ENCODE peak calls at places on chromosome 13, in ten cellular contexts. C is body of pancreas, Z is esophagus squamous epithelium, S is tibial artery, K is A549, V is vagina, W is GM23338, Y is left ventricle myocardium inferior, O is upper lobe of right lung, H is sigmoid colon. D is an unnamed sample. For H3K4me1, the result is how much of the 10 kb centered on the place peaks cover.

GRCh38 chr13:31198524-31198923 is 1.3 kb upstream of the B3GLCT start:
- DNase-seq in C (no peak), Z (no peak), S (no peak), K (no peak), V (no peak), W (no peak), Y (no peak), O (no peak), H (no peak), D (no peak)

GRCh38 chr13:59643239-59643865 is 520.4 kb downstream of the DIAPH3 start:
- DNase-seq in C (no peak), Z (no peak), S (no peak), K (no peak), V (no peak), W (no peak), Y (no peak), O (no peak), H (no peak), D (no peak)

GRCh38 chr13:35356572-35356971 is 119.9 kb downstream of the MAB21L1 start:
- DNase-seq in C (no peak), Z (no peak), S (no peak), K (no peak), V (no peak), W (no peak), Y (no peak), O (no peak), H (no peak), D (no peak)

GRCh38 chr13:109668433-109669233 is 117.8 kb downstream of the IRS2 start:
- DNase-seq in C (no peak), Z (no peak), S (no peak), K (no peak), V (no peak), W (no peak), Y (no peak), O (no peak), H (no peak), D (no peak)

GRCh38 chr13:52127783-52128702 is 830 bp downstream of the NEK5 start:
- DNase-seq in C (peak), Z (no peak), S (peak), K (peak), V (no peak), W (peak), Y (peak), O (no peak), H (peak), D (no peak)

GRCh38 chr13:34114581-34114980 is 296.6 kb downstream of the RFC3 start:
- DNase-seq in C (no peak), Z (no peak), S (no peak), K (no peak), V (no peak), W (no peak), Y (no peak), O (no peak), H (no peak), D (no peak)

GRCh38 chr13:39699274-39699673 is 43.8 kb downstream of the COG6 start:
- DNase-seq in C (no peak), Z (no peak), S (no peak), K (no peak), V (no peak), W (no peak), Y (no peak), O (no peak), H (no peak), D (no peak)

GRCh38 chr13:59038824-59039223 is 1124.9 kb downstream of the DIAPH3 start:
- DNase-seq in C (no peak), Z (no peak), S (no peak), K (no peak), V (no peak), W (no peak), Y (no peak), O (no peak), H (no peak), D (no peak)

GRCh38 chr13:53068841-53069520 is 40.4 kb downstream of the OLFM4 start:
- DNase-seq in C (no peak), Z (no peak), S (no peak), K (no peak), V (no peak), W (peak), Y (no peak), O (no peak), H (no peak), D (no peak)

GRCh38 chr13:80132741-80133601 is 208.0 kb downstream of the SPRY2 start:
- DNase-seq in C (peak), Z (no peak), S (peak), K (peak), V (no peak), W (peak), Y (peak), O (peak), H (peak), D (peak)

GRCh38 chr13:98419786-98420559 is 156.9 kb downstream of the STK24 start:
- DNase-seq in C (peak), Z (no peak), S (no peak), K (no peak), V (no peak), W (no peak), Y (no peak), O (no peak), H (no peak), D (no peak)

GRCh38 chr13:27770809-27771208 is 21.5 kb upstream of the GSX1 start:
- DNase-seq in C (peak), Z (no peak), S (no peak), K (peak), V (no peak), W (peak), Y (no peak), O (no peak), H (no peak), D (no peak)

GRCh38 chr13:51397262-51397933 is 55.4 kb downstream of the INTS6 start:
- DNase-seq in C (no peak), Z (no peak), S (peak), K (no peak), V (no peak), W (peak), Y (no peak), O (no peak), H (peak), D (peak)

GRCh38 chr13:23867027-23867491 is 22.1 kb downstream of the MIPEP start:
- DNase-seq in C (no peak), Z (no peak), S (no peak), K (no peak), V (no peak), W (no peak), Y (no peak), O (no peak), H (no peak), D (no peak)

GRCh38 chr13:102386461-102386860 is 15.4 kb downstream of the FGF14 start:
- DNase-seq in C (no peak), Z (no peak), S (no peak), K (no peak), V (no peak), W (peak), Y (no peak), O (no peak), H (no peak), D (no peak)

GRCh38 chr13:37326319-37326718 is 220.9 kb upstream of the CSNK1A1L start:
- DNase-seq in C (no peak), Z (no peak), S (no peak), K (no peak), V (no peak), W (no peak), Y (no peak), O (no peak), H (no peak), D (no peak)

GRCh38 chr13:70014337-70014736 is 93.3 kb upstream of the ATXN8OS start:
- DNase-seq in C (no peak), Z (no peak), S (no peak), K (no peak), V (no peak), W (no peak), Y (no peak), O (no peak), H (no peak), D (no peak)

GRCh38 chr13:19888799-19889198 is 25.4 kb upstream of the ZMYM5 start:
- DNase-seq in C (no peak), Z (no peak), S (no peak), K (no peak), V (no peak), W (no peak), Y (no peak), O (no peak), H (no peak), D (no peak)

GRCh38 chr13:65606622-65607021 is 1623.5 kb downstream of the PCDH9 start:
- DNase-seq in C (no peak), Z (no peak), S (no peak), K (no peak), V (no peak), W (no peak), Y (no peak), O (no peak), H (no peak), D (no peak)

GRCh38 chr13:108346376-108346775 is 76.9 kb downstream of the TNFSF13B start:
- DNase-seq in C (no peak), Z (no peak), S (no peak), K (no peak), V (no peak), W (peak), Y (no peak), O (no peak), H (no peak), D (no peak)

GRCh38 chr13:110137677-110138008 is 169.3 kb downstream of the COL4A1 start:
- DNase-seq in C (peak), Z (no peak), S (peak), K (peak), V (no peak), W (no peak), Y (peak), O (no peak), H (no peak), D (no peak)

GRCh38 chr13:20359335-20359734 is 127.2 kb upstream of the GJB6 start:
- DNase-seq in C (no peak), Z (no peak), S (no peak), K (peak), V (no peak), W (no peak), Y (no peak), O (no peak), H (no peak), D (no peak)

GRCh38 chr13:35824825-35825224 is 306.4 kb downstream of the DCLK1 start:
- DNase-seq in C (no peak), Z (no peak), S (no peak), K (no peak), V (no peak), W (no peak), Y (no peak), O (no peak), H (no peak), D (no peak)

GRCh38 chr13:45615501-45616101 is at the start of gene ERICH6B:
- DNase-seq in C (no peak), Z (no peak), S (peak), K (no peak), V (no peak), W (peak), Y (peak), O (no peak), H (no peak), D (no peak)

GRCh38 chr13:95957331-95957730 is 95.9 kb downstream of the UGGT2 start:
- DNase-seq in C (no peak), Z (no peak), S (no peak), K (no peak), V (no peak), W (no peak), Y (no peak), O (no peak), H (no peak), D (no peak)

GRCh38 chr13:95924389-95924994 is 128.7 kb downstream of the UGGT2 start:
- DNase-seq in C (no peak), Z (no peak), S (no peak), K (peak), V (no peak), W (peak), Y (no peak), O (no peak), H (no peak), D (no peak)

GRCh38 chr13:27971236-27971645 is 2.1 kb upstream of the CDX2 start:
- DNase-seq in C (no peak), Z (no peak), S (no peak), K (no peak), V (no peak), W (peak), Y (no peak), O (no peak), H (no peak), D (no peak)

GRCh38 chr13:39777527-39778061 is 122.1 kb downstream of the COG6 start:
- DNase-seq in C (no peak), Z (no peak), S (no peak), K (peak), V (no peak), W (peak), Y (no peak), O (no peak), H (no peak), D (no peak)

GRCh38 chr13:39349391-39349790 is 253.6 kb downstream of the LHFPL6 start:
- DNase-seq in C (no peak), Z (no peak), S (no peak), K (no peak), V (no peak), W (no peak), Y (no peak), O (no peak), H (no peak), D (no peak)

GRCh38 chr13:84925443-84925842 is 873.8 kb downstream of the SLITRK6 start:
- DNase-seq in C (no peak), Z (no peak), S (no peak), K (no peak), V (no peak), W (no peak), Y (no peak), O (no peak), H (no peak), D (no peak)

GRCh38 chr13:75836441-75836840 is 200.3 kb downstream of the LMO7 start:
- DNase-seq in C (peak), Z (no peak), S (no peak), K (no peak), V (no peak), W (peak), Y (no peak), O (peak), H (no peak), D (no peak)

GRCh38 chr13:84400711-84401110 is 518.4 kb upstream of the SLITRK1 start:
- DNase-seq in C (no peak), Z (no peak), S (no peak), K (no peak), V (no peak), W (no peak), Y (no peak), O (no peak), H (no peak), D (no peak)

GRCh38 chr13:28401303-28402056 is 93.4 kb downstream of the FLT1 start:
- DNase-seq in C (no peak), Z (no peak), S (no peak), K (no peak), V (no peak), W (no peak), Y (no peak), O (no peak), H (no peak), D (no peak)

GRCh38 chr13:113967729-113968462 is 6.0 kb downstream of the C13orf46 start:
- DNase-seq in C (peak), Z (no peak), S (no peak), K (no peak), V (no peak), W (no peak), Y (peak), O (peak), H (peak), D (peak)

GRCh38 chr13:113969973-113970611 is 3.8 kb downstream of the C13orf46 start:
- DNase-seq in C (peak), Z (no peak), S (no peak), K (no peak), V (no peak), W (no peak), Y (peak), O (peak), H (peak), D (peak)

GRCh38 chr13:113970810-113971470 is 2.9 kb downstream of the C13orf46 start:
- DNase-seq in C (peak), Z (no peak), S (no peak), K (no peak), V (no peak), W (no peak), Y (peak), O (peak), H (peak), D (peak)

GRCh38 chr13:113968463-113969310 is 5.2 kb downstream of the C13orf46 start:
- DNase-seq in C (no peak), Z (no peak), S (no peak), K (no peak), V (no peak), W (no peak), Y (peak), O (peak), H (peak), D (no peak)

DNA sequence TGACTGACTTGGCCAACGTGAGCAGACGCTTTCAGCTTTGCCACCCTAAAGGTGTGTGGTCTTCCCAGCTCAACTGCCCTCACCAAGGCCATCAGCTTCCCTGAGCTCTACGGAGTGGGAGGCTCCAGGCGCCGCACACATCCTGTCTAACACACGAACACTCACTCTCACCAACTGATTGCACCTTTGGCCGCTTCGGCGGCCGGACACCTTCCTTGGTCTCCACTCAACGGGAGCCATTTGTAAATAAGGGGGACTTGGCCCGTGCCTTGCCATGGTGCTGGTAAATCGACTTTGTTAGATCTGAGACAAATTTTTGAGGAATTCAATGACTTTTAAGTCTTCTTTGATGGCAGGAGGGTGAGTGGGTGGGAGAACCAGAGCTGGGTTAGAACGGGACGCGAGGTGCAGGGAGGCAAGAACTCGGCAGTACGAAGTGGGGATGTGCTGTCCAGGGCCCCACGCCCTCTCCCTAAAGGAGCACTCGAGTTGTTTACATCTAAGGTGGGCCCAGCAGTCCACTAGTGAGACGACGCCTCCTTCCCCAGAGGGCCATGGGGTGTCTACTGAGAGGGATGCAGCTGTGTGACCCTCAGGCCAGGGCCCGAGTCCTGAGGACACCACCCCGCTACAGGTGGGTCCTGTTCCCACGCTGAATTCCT is 4.4 kb downstream of the C13orf46 start:
- DNase-seq in C (no peak), Z (no peak), S (no peak), K (no peak), V (no peak), W (no peak), Y (peak), O (peak), H (peak), D (peak)
- H3K27ac ChIP-seq in C (peak), Z (no peak), S (no peak), K (no peak), V (no peak), W (no peak), Y (no peak), O (peak), H (no peak), D (no peak)

GRCh38 chr13:56347014-56347413 is 793.7 kb upstream of the PRR20A start:
- DNase-seq in C (no peak), Z (no peak), S (no peak), K (no peak), V (no peak), W (no peak), Y (no peak), O (no peak), H (no peak), D (no peak)
- TF ChIP-seq CTCF in C (no peak), Z (no peak), S (no peak), K (no peak), V (no peak), W (no peak), Y (no peak), O (no peak), H (no peak), D (no peak)

DNA sequence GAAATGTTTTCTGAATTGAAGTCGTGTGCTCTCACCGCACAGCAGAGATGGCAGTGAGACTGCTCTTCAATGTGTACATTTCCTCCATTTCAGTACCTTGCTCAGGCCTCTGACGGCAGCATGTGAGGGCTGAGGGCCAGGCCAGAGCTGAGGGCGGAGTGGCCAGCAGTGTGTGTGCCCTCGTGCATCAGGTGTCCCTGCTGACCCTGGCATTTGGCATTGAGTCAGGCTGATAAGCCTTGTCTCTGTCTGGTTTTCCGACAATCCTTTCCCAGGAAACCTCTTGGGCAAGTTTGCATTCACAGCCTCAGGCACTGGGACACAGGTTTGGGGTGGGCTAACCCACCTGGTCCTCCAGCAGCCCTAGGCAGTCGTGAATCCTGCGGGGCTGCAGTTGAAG is 62.3 kb downstream of the EFNB2 start:
- DNase-seq in C (no peak), Z (no peak), S (no peak), K (no peak), V (no peak), W (no peak), Y (peak), O (no peak), H (no peak), D (no peak)
- H3K4me1 ChIP-seq in C (under half), Z (under half), S (under half), K (under half), V (under half), W (under half), Y (under half), O (under half), H (under half), D (under half)

DNA sequence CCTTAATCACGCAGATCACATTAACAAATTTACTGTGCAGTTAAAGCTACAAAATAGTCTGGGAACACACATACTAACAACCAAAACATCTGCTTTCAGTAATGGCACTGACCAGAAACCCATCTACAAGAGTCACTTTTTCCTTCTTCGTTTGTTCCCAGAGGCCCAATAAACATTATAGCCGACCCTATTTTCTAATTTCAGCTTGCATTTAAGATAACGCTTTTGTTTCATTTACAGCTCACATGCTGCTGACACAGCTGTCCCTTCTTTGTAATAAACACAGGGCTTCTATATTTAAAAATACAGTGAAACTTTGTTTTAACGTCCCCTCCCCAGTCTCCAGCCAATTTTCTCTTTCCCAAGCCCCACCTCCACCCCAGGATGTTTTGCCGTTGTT is 1.8 kb upstream of the WBP4 start:
- DNase-seq in C (no peak), Z (no peak), S (no peak), K (no peak), V (no peak), W (peak), Y (no peak), O (no peak), H (no peak), D (no peak)
- H3K27ac ChIP-seq in C (peak), Z (peak), S (peak), K (peak), V (peak), W (peak), Y (peak), O (peak), H (peak), D (peak)

GRCh38 chr13:111518161-111518791 is 197.8 kb downstream of the TEX29 start:
- DNase-seq in C (peak), Z (no peak), S (no peak), K (no peak), V (no peak), W (peak), Y (no peak), O (no peak), H (no peak), D (no peak)
- TF ChIP-seq CTCF in C (peak), Z (no peak), S (no peak), K (no peak), V (no peak), W (peak), Y (no peak), O (no peak), H (no peak), D (no peak)

DNA sequence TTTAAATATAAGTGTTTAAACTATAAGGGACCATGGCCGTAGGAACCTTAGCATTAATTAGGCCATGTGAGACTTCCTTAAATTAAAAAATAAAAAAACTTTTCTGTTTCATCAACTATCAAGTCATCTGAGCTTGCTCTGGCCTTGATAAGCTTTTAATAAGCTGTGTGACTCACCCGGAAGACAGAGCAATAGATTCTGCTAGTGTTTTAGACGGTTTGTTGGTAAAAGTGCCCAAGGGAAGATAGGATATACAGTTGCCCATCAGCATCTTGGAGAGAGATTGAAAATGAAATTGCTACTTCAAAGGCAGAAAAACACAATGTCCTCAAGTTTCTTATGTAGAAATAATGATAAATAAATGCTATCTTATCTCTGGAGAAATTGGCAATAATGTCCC is 31.2 kb upstream of the RCBTB2 start:
- DNase-seq in C (no peak), Z (no peak), S (no peak), K (no peak), V (no peak), W (no peak), Y (no peak), O (no peak), H (no peak), D (no peak)
- H3K4me1 ChIP-seq in C (under half), Z (under half), S (under half), K (under half), V (under half), W (under half), Y (under half), O (under half), H (under half), D (under half)

D was measured in thoracic aorta.